ENCODE peak calls at places on chromosomes 5 and 9, in six cellular contexts. V, Y, D, H, T and U are unnamed samples. For H3K4me1, the result is how much of the 10 kb centered on the place peaks cover.

GRCh38 chr5:11777096-11777495 is 127.2 kb downstream of the CTNND2 start:
- DNase-seq in T (no peak), D (no peak), V (peak), H (no peak), Y (no peak), U (no peak)

GRCh38 chr9:88733651-88734470 is 198.9 kb downstream of the NXNL2 start:
- DNase-seq in V (no peak), D (no peak), H (peak), Y (no peak), T (no peak), U (no peak)

GRCh38 chr9:36731576-36731975 is 158.9 kb downstream of the MELK start:
- DNase-seq in D (no peak), V (no peak), H (no peak), Y (no peak), T (no peak), U (no peak)

GRCh38 chr5:52342361-52342760 is 445.4 kb upstream of the ITGA1 start:
- DNase-seq in Y (no peak), D (no peak), T (no peak), H (no peak), V (no peak), U (no peak)

GRCh38 chr5:156647034-156647451 is 203.1 kb upstream of the PPP1R2B start:
- DNase-seq in V (no peak), H (no peak), T (no peak), Y (no peak), D (no peak), U (no peak)

GRCh38 chr5:149445739-149446369 is 66.8 kb upstream of the IL17B start:
- DNase-seq in H (no peak), D (no peak), Y (no peak), V (peak), T (no peak), U (no peak)

GRCh38 chr5:175657593-175658271 is at the start of gene HRH2:
- DNase-seq in Y (peak), T (no peak), V (no peak), D (no peak), H (no peak), U (peak)

GRCh38 chr5:128974567-128974966 is 9.3 kb downstream of the SLC27A6 start:
- DNase-seq in D (no peak), H (no peak), V (peak), Y (no peak), T (no peak), U (no peak)

GRCh38 chr9:77000330-77000729 is 19.1 kb upstream of the FOXB2 start:
- DNase-seq in D (no peak), V (no peak), H (no peak), Y (no peak), T (no peak), U (no peak)

GRCh38 chr5:77935516-77936364 is 159.6 kb upstream of the TBCA start:
- DNase-seq in H (no peak), V (no peak), Y (peak), T (no peak), D (no peak), U (no peak)

GRCh38 chr5:530001-530400 is 5.8 kb upstream of the SLC9A3 start:
- DNase-seq in Y (no peak), D (no peak), V (no peak), T (no peak), H (no peak), U (no peak)

GRCh38 chr5:156402387-156402921 is 75.5 kb downstream of the SGCD start:
- DNase-seq in H (no peak), T (no peak), V (no peak), Y (peak), D (no peak), U (no peak)

GRCh38 chr9:35341585-35341984 is 148.3 kb upstream of the RUSC2 start:
- DNase-seq in D (peak), H (peak), V (no peak), T (no peak), Y (no peak), U (peak)

GRCh38 chr5:109693535-109694152 is 3.9 kb downstream of the MAN2A1 start:
- DNase-seq in V (peak), Y (no peak), T (no peak), D (no peak), H (no peak), U (no peak)

GRCh38 chr9:2565676-2566340 is 55.8 kb upstream of the VLDLR start:
- DNase-seq in T (no peak), Y (no peak), V (no peak), D (no peak), H (no peak), U (no peak)

GRCh38 chr9:89609426-89610006 is 4.7 kb downstream of the GADD45G start:
- DNase-seq in Y (no peak), D (no peak), V (no peak), H (no peak), T (no peak), U (no peak)

GRCh38 chr9:13915591-13916301 is 398.2 kb downstream of the NFIB start:
- DNase-seq in H (no peak), V (peak), Y (no peak), D (no peak), T (no peak), U (no peak)

GRCh38 chr9:105264380-105264779 is 19.9 kb downstream of the SLC44A1 start:
- DNase-seq in T (no peak), Y (peak), D (no peak), H (no peak), V (peak), U (no peak)

GRCh38 chr9:37324261-37324683 is 98.2 kb upstream of the GRHPR start:
- DNase-seq in T (no peak), V (no peak), H (no peak), D (no peak), Y (no peak), U (no peak)

GRCh38 chr5:170632985-170633234 is 129.1 kb downstream of the KCNIP1 start:
- DNase-seq in H (no peak), V (peak), T (no peak), D (peak), Y (peak), U (peak)

GRCh38 chr5:75568202-75568601 is 43.1 kb upstream of the ANKDD1B start:
- DNase-seq in T (no peak), Y (peak), D (no peak), H (no peak), V (no peak), U (no peak)

GRCh38 chr9:126516936-126517750 is 96.6 kb upstream of the LMX1B start:
- DNase-seq in Y (peak), T (no peak), V (peak), D (no peak), H (peak), U (peak)

GRCh38 chr5:123700624-123701023 is 188.6 kb downstream of the CSNK1G3 start:
- DNase-seq in Y (no peak), T (peak), H (no peak), D (no peak), V (peak), U (no peak)

GRCh38 chr9:127566351-127567001 is 45.6 kb upstream of the STXBP1 start:
- DNase-seq in D (no peak), Y (no peak), V (peak), H (no peak), T (no peak), U (peak)

GRCh38 chr9:114616684-114617520 is 5.8 kb downstream of the TMEM268 start:
- DNase-seq in T (no peak), D (peak), H (peak), Y (no peak), V (peak), U (peak)

GRCh38 chr5:57199866-57200265 is 26.0 kb downstream of the GPBP1 start:
- DNase-seq in V (no peak), H (no peak), D (no peak), Y (peak), T (no peak), U (peak)
- H3K4me1 ChIP-seq in V (under half), H (under half), D (under half), Y (half or more), T (under half), U (under half)

DNA sequence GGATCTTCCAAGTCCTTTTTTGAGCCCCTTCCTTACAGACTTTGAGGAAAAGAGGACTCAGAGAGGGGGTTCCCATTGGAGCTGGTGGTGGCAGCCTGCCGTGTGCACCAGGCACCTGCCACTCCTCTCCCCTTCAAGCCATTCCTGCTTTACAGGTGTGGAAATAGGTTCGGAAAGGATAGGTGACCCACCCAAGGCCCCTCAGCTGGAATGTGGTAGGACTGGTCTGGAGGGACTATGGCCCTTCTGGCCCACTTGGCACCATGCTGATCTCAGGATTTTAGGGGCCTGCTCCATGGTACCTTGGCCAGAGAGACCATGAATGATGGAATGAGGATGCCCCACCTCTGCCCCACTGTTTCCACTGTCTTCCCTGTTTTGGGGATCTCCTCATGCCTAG is 1.4 kb downstream of the GALNT12 start:
- DNase-seq in T (no peak), H (no peak), V (peak), D (no peak), Y (no peak), U (no peak)
- H3K4me3 ChIP-seq in T (no peak), H (no peak), V (peak), D (peak), Y (no peak), U (peak)

GRCh38 chr5:158955636-158956035 is 144.1 kb downstream of the EBF1 start:
- DNase-seq in V (no peak), Y (no peak), H (no peak), T (no peak), D (no peak), U (no peak)
- H3K4me1 ChIP-seq in V (under half), Y (under half), H (under half), T (under half), D (under half), U (under half)

GRCh38 chr5:126605525-126605924 is 4.8 kb downstream of the PHAX start:
- DNase-seq in V (no peak), T (no peak), H (no peak), Y (no peak), D (no peak), U (no peak)
- H3K4me3 ChIP-seq in V (no peak), T (no peak), H (no peak), Y (peak), D (no peak), U (no peak)

DNA sequence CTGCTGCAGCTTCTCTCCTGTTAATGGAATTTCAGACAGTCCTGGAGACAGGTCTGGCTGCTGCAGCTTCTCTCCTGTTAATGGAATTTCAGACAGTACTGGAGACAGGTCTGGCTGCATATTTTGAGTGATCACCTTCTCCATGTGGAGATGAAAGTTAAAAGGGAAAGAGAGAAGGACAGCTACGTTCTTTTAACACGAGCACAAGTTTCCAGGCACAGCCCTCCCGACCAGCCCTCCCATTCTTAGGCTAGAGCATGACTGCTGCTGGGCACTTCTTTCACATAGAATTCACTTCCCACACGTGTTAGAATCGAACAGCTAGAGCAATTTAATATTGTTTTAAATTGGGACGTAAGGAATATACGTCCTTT is 133.3 kb upstream of the DMRT1 start:
- DNase-seq in D (no peak), T (no peak), Y (no peak), H (no peak), V (no peak), U (no peak)
- H3K4me1 ChIP-seq in D (under half), T (under half), Y (under half), H (half or more), V (under half), U (under half)